ENCODE peak calls at places on chromosomes 2 and 18, in nine cellular contexts. X is astrocyte of the spinal cord; C is activated T-helper 1 cell treated with Interleukin-2 at 50 U/mL for 16 hours; U is T-helper 1 cell; B is fibroblast of lung; E is NB4; R is ELR; P is astrocyte; H is natural killer cell treated with Interleukin-12 subunit alpha and Interleukin-12 subunit beta and Interleukin-15 and Interleukin-18, amount 100 ng/mL, for 72 hours. Z is an unnamed sample.
A peak's percentile ranks its signal among the peaks of the same experiment; 100 is the strongest.

GRCh38 chr18:32771871-32772499 is 838 bp downstream of the KLHL14 start:
- DNase-seq in P (no peak), B (no peak), E (no peak), U (no peak), H (no peak), R (no peak), C (no peak), X (no peak), Z (no peak)

GRCh38 chr18:57629399-57629798 is 7.8 kb upstream of the NARS1 start:
- DNase-seq in C (no peak), R (no peak), H (no peak), X (no peak), U (no peak), B (no peak), P (no peak), E (no peak), Z (no peak)

GRCh38 chr2:198441246-198441645 is 636.9 kb downstream of the PLCL1 start:
- DNase-seq in H (no peak), E (no peak), R (peak; percentile 2), U (no peak), X (peak; percentile 8), C (no peak), B (peak; percentile 69), P (peak; percentile 48), Z (no peak)

GRCh38 chr18:74273394-74273793 is 18.4 kb downstream of the CYB5A start:
- DNase-seq in P (no peak), C (no peak), U (no peak), H (no peak), R (no peak), E (no peak), B (no peak), X (no peak), Z (no peak)

GRCh38 chr18:64331419-64331818 is 182.5 kb upstream of the LINC00305 start:
- DNase-seq in P (no peak), R (no peak), C (no peak), E (no peak), U (no peak), B (no peak), H (no peak), X (no peak), Z (no peak)

GRCh38 chr18:26686532-26686931 is 138.2 kb upstream of the KCTD1 start:
- DNase-seq in H (no peak), B (no peak), R (no peak), P (no peak), C (no peak), E (no peak), U (no peak), X (no peak), Z (no peak)

GRCh38 chr2:96642564-96643350 is at the start of gene FER1L5:
- DNase-seq in B (peak; percentile 80), E (no peak), R (peak; percentile 87), U (no peak), H (no peak), C (no peak), X (peak; percentile 59), P (peak; percentile 64), Z (peak; percentile 41)

GRCh38 chr2:223576873-223577272 is 25.3 kb downstream of the SCG2 start:
- DNase-seq in X (peak; percentile 97), R (peak; percentile 92), H (no peak), B (peak; percentile 97), C (no peak), U (no peak), P (peak; percentile 97), E (no peak), Z (peak; percentile 98)

GRCh38 chr2:5287558-5288334 is 404.4 kb upstream of the SOX11 start:
- DNase-seq in H (no peak), X (peak; percentile 19), P (peak; percentile 15), U (no peak), B (peak; percentile 18), R (no peak), E (no peak), C (no peak), Z (no peak)

Z was measured in brain microvascular endothelial cell.